ENCODE peak calls at places on chromosomes 12 and 14, in eight cellular contexts. O, W, A, N, I, C, F and S are unnamed samples.

GRCh38 chr12:96879301-96879700 is 27.8 kb upstream of the NEDD1 start:
- DNase-seq in O (no peak), W (no peak), A (peak), N (no peak), I (no peak), C (no peak), F (no peak), S (no peak)

GRCh38 chr12:66152732-66153131 is 17.1 kb downstream of the TMBIM4 start:
- DNase-seq in O (no peak), W (no peak), A (peak), N (no peak), I (no peak), C (no peak), F (no peak), S (no peak)

GRCh38 chr12:117966511-117966910 is 2.3 kb downstream of the KSR2 start:
- DNase-seq in O (no peak), W (no peak), A (no peak), N (no peak), I (no peak), C (no peak), F (no peak), S (peak)

GRCh38 chr12:89528434-89528833 is 2.6 kb upstream of the POC1B start:
- DNase-seq in O (no peak), W (no peak), A (no peak), N (no peak), I (no peak), C (no peak), F (no peak), S (no peak)

GRCh38 chr12:84919271-84919670 is 6.7 kb upstream of the SLC6A15 start:
- DNase-seq in O (no peak), W (no peak), A (peak), N (no peak), I (no peak), C (no peak), F (no peak), S (no peak)

GRCh38 chr12:101696477-101697196 is 803 bp upstream of the CHPT1 start:
- DNase-seq in O (no peak), W (no peak), A (no peak), N (no peak), I (peak), C (no peak), F (no peak), S (peak)

GRCh38 chr12:91367234-91367849 is 184.7 kb upstream of the DCN start:
- DNase-seq in O (no peak), W (no peak), A (peak), N (no peak), I (peak), C (peak), F (no peak), S (no peak)

GRCh38 chr14:78836777-78837176 is 666.6 kb downstream of the NRXN3 start:
- DNase-seq in O (no peak), W (no peak), A (peak), N (no peak), I (peak), C (peak), F (no peak), S (peak)

GRCh38 chr12:12770262-12770661 is 15.2 kb upstream of the APOLD1 start:
- DNase-seq in O (no peak), W (no peak), A (no peak), N (no peak), I (no peak), C (no peak), F (no peak), S (no peak)

GRCh38 chr12:96617178-96617577 is 127.8 kb downstream of the CFAP54 start:
- DNase-seq in O (no peak), W (no peak), A (no peak), N (no peak), I (no peak), C (no peak), F (no peak), S (no peak)

GRCh38 chr12:42730286-42730685 is 140.7 kb upstream of the PRICKLE1 start:
- DNase-seq in O (no peak), W (no peak), A (peak), N (no peak), I (no peak), C (peak), F (no peak), S (no peak)

GRCh38 chr14:61417141-61417540 is 95.8 kb downstream of the PRKCH start:
- DNase-seq in O (no peak), W (no peak), A (no peak), N (no peak), I (no peak), C (no peak), F (peak), S (no peak)

GRCh38 chr14:56119221-56119967 is 1.2 kb downstream of the PELI2 start:
- DNase-seq in O (peak), W (no peak), A (peak), N (peak), I (peak), C (no peak), F (peak), S (peak)

GRCh38 chr14:71467419-71467818 is 464.8 kb upstream of the RGS6 start:
- DNase-seq in O (no peak), W (no peak), A (peak), N (no peak), I (no peak), C (no peak), F (no peak), S (no peak)

GRCh38 chr14:96253140-96253539 is 2.9 kb upstream of the BDKRB1 start:
- DNase-seq in O (no peak), W (no peak), A (peak), N (no peak), I (no peak), C (peak), F (no peak), S (no peak)

GRCh38 chr12:90947869-90948268 is 7.1 kb downstream of the CCER1 start:
- DNase-seq in O (no peak), W (no peak), A (no peak), N (no peak), I (no peak), C (no peak), F (no peak), S (peak)

GRCh38 chr12:87491089-87491488 is 538.1 kb downstream of the C12orf50 start:
- DNase-seq in O (no peak), W (no peak), A (no peak), N (no peak), I (no peak), C (no peak), F (no peak), S (no peak)

GRCh38 chr12:1809606-1810140 is 10.7 kb upstream of the LRTM2 start:
- DNase-seq in O (no peak), W (no peak), A (no peak), N (no peak), I (no peak), C (no peak), F (no peak), S (no peak)

GRCh38 chr12:105369014-105369413 is 38.5 kb downstream of the C12orf75 start:
- DNase-seq in O (no peak), W (no peak), A (peak), N (no peak), I (no peak), C (no peak), F (no peak), S (no peak)

GRCh38 chr12:132415456-132416120 is 74.4 kb upstream of the FBRSL1 start:
- DNase-seq in O (no peak), W (no peak), A (no peak), N (no peak), I (no peak), C (no peak), F (no peak), S (no peak)

GRCh38 chr14:31457665-31458659 is 656 bp upstream of the DTD2 start:
- DNase-seq in O (no peak), W (no peak), A (peak), N (no peak), I (no peak), C (no peak), F (no peak), S (no peak)

GRCh38 chr12:102232446-102232845 is 34.8 kb upstream of the PMCH start:
- DNase-seq in O (no peak), W (no peak), A (peak), N (no peak), I (no peak), C (no peak), F (no peak), S (no peak)

GRCh38 chr12:88417531-88417930 is 162.7 kb downstream of the KITLG start:
- DNase-seq in O (no peak), W (no peak), A (no peak), N (no peak), I (no peak), C (no peak), F (no peak), S (peak)

GRCh38 chr12:53971129-53971528 is 1.8 kb upstream of the HOXC11 start:
- DNase-seq in O (no peak), W (no peak), A (no peak), N (no peak), I (no peak), C (no peak), F (no peak), S (no peak)

GRCh38 chr12:99232324-99232723 is 415.2 kb upstream of the GARIN6 start:
- DNase-seq in O (no peak), W (no peak), A (no peak), N (no peak), I (no peak), C (no peak), F (no peak), S (peak)

GRCh38 chr12:112855375-112855774 is 51.4 kb upstream of the OAS1 start:
- DNase-seq in O (no peak), W (no peak), A (no peak), N (no peak), I (peak), C (peak), F (no peak), S (no peak)

GRCh38 chr12:24921251-24922038 is 27.5 kb downstream of the BCAT1 start:
- DNase-seq in O (no peak), W (no peak), A (peak), N (no peak), I (no peak), C (no peak), F (no peak), S (no peak)

GRCh38 chr12:113571713-113572112 is 100.0 kb upstream of the LHX5 start:
- DNase-seq in O (no peak), W (no peak), A (no peak), N (no peak), I (no peak), C (no peak), F (no peak), S (no peak)

GRCh38 chr12:123502163-123502562 is 31.4 kb downstream of the RILPL1 start:
- DNase-seq in O (no peak), W (no peak), A (no peak), N (no peak), I (no peak), C (no peak), F (no peak), S (no peak)

GRCh38 chr12:115710104-115710564 is 567.4 kb downstream of the MED13L start:
- DNase-seq in O (no peak), W (no peak), A (peak), N (no peak), I (no peak), C (peak), F (no peak), S (no peak)

GRCh38 chr12:15276088-15276698 is 46.1 kb upstream of the PTPRO start:
- DNase-seq in O (no peak), W (no peak), A (peak), N (no peak), I (no peak), C (peak), F (no peak), S (peak)